ENCODE peak calls at places on chromosomes 1 and 21, in five cellular contexts. C, T, Q, Z and L are unnamed samples.

GRCh38 chr21:30718239-30718909 is at the start of gene KRTAP21-3:
- DNase-seq in T (no peak), Q (no peak), C (no peak), Z (no peak), L (no peak)

GRCh38 chr1:55252942-55253589 is 37.9 kb upstream of the USP24 start:
- DNase-seq in C (no peak), Z (no peak), Q (no peak), T (no peak), L (no peak)

GRCh38 chr1:41626616-41627375 is 142.3 kb upstream of the EDN2 start:
- DNase-seq in Q (no peak), Z (no peak), T (peak; percentile 33), C (peak; percentile 31), L (no peak)

GRCh38 chr1:21273743-21274142 is 16.5 kb downstream of the ECE1 start:
- DNase-seq in Q (no peak), T (no peak), C (no peak), Z (no peak), L (no peak)

GRCh38 chr1:186486061-186486460 is 25.1 kb upstream of the PDC start:
- DNase-seq in T (no peak), Q (no peak), Z (no peak), C (no peak), L (no peak)

GRCh38 chr1:176765608-176766007 is 302.6 kb downstream of the PAPPA2 start:
- DNase-seq in Q (no peak), C (no peak), Z (peak; percentile 4), T (no peak), L (no peak)

GRCh38 chr1:163596541-163597258 is 274.9 kb downstream of the NUF2 start:
- DNase-seq in Z (no peak), C (no peak), Q (no peak), T (no peak), L (no peak)

GRCh38 chr1:106502659-106503058 is 553.8 kb upstream of the PRMT6 start:
- DNase-seq in T (no peak), C (no peak), Q (no peak), Z (no peak), L (no peak)

GRCh38 chr1:44707112-44707881 is 23.7 kb downstream of the RNU5D-1 start:
- DNase-seq in C (peak; percentile 94), T (no peak), Q (peak; percentile 50), Z (no peak), L (no peak)

GRCh38 chr1:17141441-17142197 is 22.4 kb upstream of the PADI2 start:
- DNase-seq in C (no peak), T (peak; percentile 85), Z (no peak), Q (no peak), L (no peak)

GRCh38 chr1:150558328-150558727 is 9.1 kb downstream of the ADAMTSL4 start:
- DNase-seq in Q (no peak), T (no peak), C (no peak), Z (no peak), L (no peak)

GRCh38 chr1:150557813-150558212 is 8.6 kb downstream of the ADAMTSL4 start:
- DNase-seq in Z (no peak), C (no peak), Q (no peak), T (no peak), L (no peak)

GRCh38 chr1:150555198-150555970 is 6.2 kb downstream of the ADAMTSL4 start:
- DNase-seq in T (no peak), Z (no peak), C (no peak), Q (no peak), L (no peak)

GRCh38 chr1:150557065-150557600 is 7.9 kb downstream of the ADAMTSL4 start:
- DNase-seq in Z (no peak), T (no peak), Q (no peak), C (no peak), L (no peak)

GRCh38 chr1:150555971-150556865 is 7.0 kb downstream of the ADAMTSL4 start:
- DNase-seq in Z (no peak), C (no peak), T (no peak), Q (no peak), L (no peak)
- H3K4me1 ChIP-seq in Z (peaks cover 85% of the 10 kb centered on the region), C (peaks cover 20% of the 10 kb centered on the region), T (peaks cover 7% of the 10 kb centered on the region), Q (peaks cover 56% of the 10 kb centered on the region), L (peaks cover 14% of the 10 kb centered on the region)

GRCh38 chr21:34130598-34130985 is 57.2 kb downstream of the MRPS6 start:
- DNase-seq in Q (no peak), T (no peak), C (no peak), Z (no peak), L (no peak)
- H3K4me3 ChIP-seq in Q (no peak overlapping the region), T (no peak overlapping the region), C (no peak overlapping the region), Z (no peak overlapping the region), L (peak overlapping the region; percentile 5)

GRCh38 chr1:201217146-201217545 is 26.5 kb downstream of the IGFN1 start:
- DNase-seq in Z (no peak), T (no peak), Q (no peak), C (no peak), L (no peak)
- TF ChIP-seq MXI1 in Z (no peak), T (no peak), Q (no peak), C (no peak), L (no peak)

DNA sequence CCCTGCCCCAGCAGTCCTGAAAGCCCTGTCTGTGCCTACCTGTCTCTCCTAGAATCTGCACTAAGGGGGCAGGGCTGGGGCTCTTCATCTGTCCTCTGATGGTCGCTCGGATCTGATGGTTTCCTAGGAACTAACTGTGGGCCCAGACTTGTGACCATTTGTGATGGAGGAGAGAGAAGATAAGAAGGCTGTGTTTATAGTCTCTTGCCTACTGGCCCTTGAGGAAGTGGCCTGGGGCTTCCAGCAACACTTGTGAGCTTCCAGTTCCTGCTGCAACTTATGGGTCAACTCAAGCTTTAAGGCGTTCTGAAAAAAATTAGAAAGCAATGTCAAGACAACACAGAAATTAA is 53.2 kb upstream of the SYNC start:
- DNase-seq in Q (no peak), T (no peak), C (no peak), Z (peak; percentile 94), L (no peak)
- H3K4me1 ChIP-seq in Q (peaks cover 50% of the 10 kb centered on the region), T (peaks cover 15% of the 10 kb centered on the region), C (peaks cover 23% of the 10 kb centered on the region), Z (peaks cover 76% of the 10 kb centered on the region), L (peaks cover 8% of the 10 kb centered on the region)